ENCODE peak calls at places on chromosomes 11 and 22, in five cellular contexts. E is bronchial epithelial cell, M is colonic mucosa, K is heart right ventricle, B is IMR-90. R is an unnamed sample.

GRCh38 chr22:37213941-37214340 is 1.7 kb upstream of the SSTR3 start:
- DNase-seq in E (no peak), M (no peak), K (no peak), B (no peak), R (no peak)

GRCh38 chr11:112881461-112881860 is 79.8 kb upstream of the NCAM1 start:
- DNase-seq in E (peak; percentile 25), M (peak; percentile 49), K (peak; percentile 80), B (no peak), R (peak; percentile 53)

GRCh38 chr22:24140357-24140756 is 40.9 kb upstream of the SUSD2 start:
- DNase-seq in E (no peak), M (no peak), K (no peak), B (peak; percentile 40), R (no peak)

GRCh38 chr11:100731471-100731870 is 44.4 kb downstream of the ARHGAP42 start:
- DNase-seq in E (no peak), M (no peak), K (no peak), B (no peak), R (no peak)

GRCh38 chr11:105577645-105578044 is 32.2 kb upstream of the GRIA4 start:
- DNase-seq in E (peak; percentile 41), M (no peak), K (no peak), B (peak; percentile 37), R (no peak)

GRCh38 chr11:2743427-2744110 is 43.8 kb upstream of the KCNQ1OT1 start:
- DNase-seq in E (no peak), M (no peak), K (no peak), B (no peak), R (no peak)

GRCh38 chr11:90639687-90640086 is 416.8 kb upstream of the CHORDC1 start:
- DNase-seq in E (peak; percentile 30), M (no peak), K (no peak), B (no peak), R (no peak)

GRCh38 chr11:2104524-2105440 is 34.4 kb downstream of the IGF2 start:
- DNase-seq in E (no peak), M (no peak), K (no peak), B (no peak), R (no peak)

GRCh38 chr22:45064313-45065268 is 54.8 kb upstream of the PHF21B start:
- DNase-seq in E (peak; percentile 47), M (no peak), K (no peak), B (peak; percentile 87), R (no peak)

GRCh38 chr11:116278076-116278475 is 494.7 kb downstream of the BUD13 start:
- DNase-seq in E (no peak), M (no peak), K (no peak), B (no peak), R (no peak)

GRCh38 chr22:26106412-26106811 is 62.9 kb upstream of the SEZ6L start:
- DNase-seq in E (no peak), M (no peak), K (no peak), B (no peak), R (no peak)

GRCh38 chr11:64264371-64264852 is 13.1 kb downstream of the PLCB3 start:
- DNase-seq in E (no peak), M (no peak), K (no peak), B (no peak), R (no peak)

GRCh38 chr11:63841554-63841953 is 2.6 kb downstream of the MARK2 start:
- DNase-seq in E (peak; percentile 69), M (no peak), K (peak; percentile 29), B (peak; percentile 22), R (peak; percentile 71)

GRCh38 chr22:37502342-37503182 is 16.4 kb upstream of the MFNG start:
- DNase-seq in E (no peak), M (peak; percentile 95), K (no peak), B (no peak), R (peak; percentile 83)

GRCh38 chr11:2929880-2930704 is 872 bp upstream of the PHLDA2 start:
- DNase-seq in E (peak; percentile 55), M (peak; percentile 79), K (no peak), B (peak; percentile 61), R (no peak)

GRCh38 chr22:27512283-27512761 is 289.2 kb downstream of the MN1 start:
- DNase-seq in E (peak; percentile 99), M (peak; percentile 39), K (peak; percentile 90), B (peak; percentile 97), R (peak; percentile 68)

GRCh38 chr11:27820249-27820648 is 120.0 kb upstream of the BDNF start:
- DNase-seq in E (peak; percentile 3), M (no peak), K (no peak), B (peak; percentile 68), R (no peak)

GRCh38 chr11:12989428-12990242 is 19.5 kb upstream of the RASSF10 start:
- DNase-seq in E (peak; percentile 92), M (no peak), K (no peak), B (no peak), R (no peak)

GRCh38 chr11:47340010-47340409 is 12.5 kb downstream of the MYBPC3 start:
- DNase-seq in E (no peak), M (no peak), K (no peak), B (no peak), R (no peak)

GRCh38 chr11:114847599-114847998 is 169.3 kb downstream of the NXPE2 start:
- DNase-seq in E (no peak), M (no peak), K (no peak), B (no peak), R (no peak)

GRCh38 chr11:36092314-36093030 is 148.6 kb downstream of the LDLRAD3 start:
- DNase-seq in E (no peak), M (no peak), K (no peak), B (peak; percentile 39), R (no peak)

GRCh38 chr11:15073361-15074205 is at the start of gene CALCB:
- DNase-seq in E (peak; percentile 13), M (no peak), K (no peak), B (peak; percentile 10), R (no peak)

GRCh38 chr11:101127348-101127698 is 2.3 kb downstream of the PGR start:
- DNase-seq in E (no peak), M (no peak), K (peak; percentile 11), B (no peak), R (peak; percentile 29)

GRCh38 chr11:60251485-60252207 is 8.7 kb upstream of the MS4A4E start:
- DNase-seq in E (peak; percentile 31), M (no peak), K (peak; percentile 9), B (no peak), R (no peak)
- TF ChIP-seq CTCF in E (peak; percentile 50), M (peak; percentile 42), K (peak; percentile 49), B (no peak), R (no peak)

GRCh38 chr11:73478737-73479347 is 102.6 kb downstream of the RELT start:
- DNase-seq in E (peak; percentile 60), M (no peak), K (no peak), B (peak; percentile 42), R (no peak)
- TF ChIP-seq CTCF in E (peak; percentile 82), M (peak; percentile 67), K (peak; percentile 63), B (peak; percentile 74), R (peak; percentile 7)

GRCh38 chr11:14041040-14041439 is 78.5 kb downstream of the SPON1 start:
- DNase-seq in E (peak; percentile 41), M (peak; percentile 9), K (no peak), B (peak; percentile 22), R (no peak)
- TF ChIP-seq CTCF in E (peak; percentile 43), M (no peak), K (no peak), B (peak; percentile 50), R (no peak)

GRCh38 chr11:45347343-45347742 is 61.2 kb upstream of the SYT13 start:
- DNase-seq in E (no peak), M (no peak), K (no peak), B (no peak), R (no peak)
- TF ChIP-seq CTCF in E (no peak), M (no peak), K (no peak), B (no peak), R (no peak)

GRCh38 chr11:102254047-102254446 is 63.2 kb upstream of the BIRC3 start:
- DNase-seq in E (no peak), M (no peak), K (no peak), B (no peak), R (no peak)
- TF ChIP-seq CTCF in E (no peak), M (no peak), K (peak; percentile 4), B (peak; percentile 17), R (no peak)

DNA sequence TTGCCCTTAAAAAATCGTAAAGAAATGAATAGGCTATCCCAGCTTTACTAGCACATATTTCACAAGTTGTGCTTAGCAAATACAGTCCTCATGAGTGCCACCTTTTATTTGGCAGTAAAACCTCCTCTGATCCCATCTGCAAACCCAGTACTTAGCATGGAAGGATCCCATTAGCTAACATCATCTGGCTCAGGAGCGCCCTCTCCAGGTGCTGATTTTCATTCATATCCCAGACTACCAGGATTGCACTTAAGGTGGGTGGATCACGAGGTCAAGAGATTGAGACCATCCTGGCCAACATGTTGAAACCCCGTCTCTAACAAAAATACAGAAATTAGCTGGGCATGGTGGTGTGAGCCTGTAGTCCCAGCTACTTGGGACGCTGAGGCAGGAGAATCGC is 76.1 kb upstream of the PAX6 start:
- DNase-seq in E (no peak), M (no peak), K (no peak), B (no peak), R (no peak)
- TF ChIP-seq CTCF in E (no peak), M (no peak), K (no peak), B (no peak), R (no peak)